ENCODE peak calls at places on chromosomes 7 and 10, in four cellular contexts. P, S, M and F are unnamed samples.

GRCh38 chr7:19919156-19920085 is 146.0 kb upstream of the TMEM196 start:
- DNase-seq in M (no peak), S (no peak), P (peak), F (no peak)

GRCh38 chr10:25130911-25131310 is 43.9 kb upstream of the GPR158 start:
- DNase-seq in P (peak), M (no peak), S (no peak), F (peak)

GRCh38 chr7:105673367-105674188 is 92.3 kb upstream of the EFCAB10 start:
- DNase-seq in M (peak), P (no peak), S (no peak), F (no peak)

GRCh38 chr10:79442171-79443040 is 3.0 kb downstream of the ZCCHC24 start:
- DNase-seq in P (no peak), M (no peak), S (no peak), F (no peak)

GRCh38 chr10:112915590-112916572 is 34.2 kb upstream of the TCF7L2 start:
- DNase-seq in S (no peak), P (peak), M (peak), F (no peak)

GRCh38 chr10:15122477-15123030 is 25.4 kb downstream of the RPP38 start:
- DNase-seq in M (no peak), S (no peak), P (no peak), F (no peak)

GRCh38 chr10:14056545-14057332 is 274.0 kb downstream of the FRMD4A start:
- DNase-seq in P (peak), M (no peak), S (no peak), F (peak)

GRCh38 chr10:56551037-56551436 is 190.0 kb upstream of the ZWINT start:
- DNase-seq in S (no peak), P (no peak), M (no peak), F (no peak)

GRCh38 chr7:80681272-80681885 is 42.9 kb downstream of the CD36 start:
- DNase-seq in M (no peak), S (no peak), P (peak), F (no peak)

GRCh38 chr10:102744374-102745051 is 765 bp downstream of the WBP1L start:
- DNase-seq in M (peak), S (no peak), P (peak), F (no peak)

GRCh38 chr10:123995461-123996131 is 97.8 kb downstream of the CHST15 start:
- DNase-seq in S (peak), M (peak), P (peak), F (peak)

GRCh38 chr7:95687759-95688343 is 84.5 kb upstream of the DYNC1I1 start:
- DNase-seq in M (no peak), P (peak), S (no peak), F (no peak)

GRCh38 chr7:150481207-150481920 is 30.9 kb downstream of the GIMAP8 start:
- DNase-seq in S (peak), P (no peak), M (no peak), F (no peak)

GRCh38 chr7:46133076-46133475 is 212.0 kb upstream of the IGFBP3 start:
- DNase-seq in S (no peak), M (no peak), P (no peak), F (peak)

GRCh38 chr7:121714559-121715303 is 158.2 kb upstream of the PTPRZ1 start:
- DNase-seq in M (peak), P (no peak), S (no peak), F (no peak)

GRCh38 chr7:16810112-16810511 is 5.3 kb upstream of the AGR2 start:
- DNase-seq in M (no peak), S (no peak), P (no peak), F (no peak)

GRCh38 chr7:117212969-117213877 is 109.6 kb downstream of the WNT2 start:
- DNase-seq in S (peak), M (peak), P (peak), F (peak)

GRCh38 chr7:91894781-91895480 is 14.4 kb upstream of the MTERF1 start:
- DNase-seq in P (no peak), M (no peak), S (no peak), F (no peak)

GRCh38 chr7:46955526-46955925 is 626.4 kb downstream of the TNS3 start:
- DNase-seq in P (no peak), S (no peak), M (no peak), F (no peak)

GRCh38 chr10:119024882-119025281 is 4.6 kb upstream of the NANOS1 start:
- DNase-seq in M (no peak), P (no peak), S (no peak), F (no peak)

GRCh38 chr7:83976302-83976701 is 218.3 kb downstream of the SEMA3A start:
- DNase-seq in P (peak), S (no peak), M (no peak), F (no peak)

GRCh38 chr7:20224005-20224404 is 6.8 kb upstream of the MACC1 start:
- DNase-seq in S (no peak), M (no peak), P (no peak), F (no peak)

DNA sequence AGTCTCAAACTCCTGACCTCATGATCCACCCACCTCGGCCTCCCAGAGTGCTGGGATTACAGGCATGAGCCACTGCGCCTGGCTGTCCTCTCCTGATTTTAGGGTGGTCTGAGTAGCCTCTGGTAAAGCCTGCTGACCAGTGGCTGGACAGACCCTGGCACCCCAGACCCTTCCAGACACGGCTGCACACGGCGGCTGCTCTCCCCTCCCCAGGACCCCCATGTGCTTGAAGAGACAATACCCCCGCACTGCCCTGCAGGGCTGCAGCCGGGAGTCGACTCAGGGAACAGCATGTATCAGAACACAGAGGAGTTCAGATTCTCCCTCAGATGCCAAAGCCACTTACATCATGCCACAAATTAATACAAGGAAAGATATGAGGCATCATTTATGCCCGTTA is 58.3 kb upstream of the CFAP46 start:
- DNase-seq in S (no peak), P (no peak), M (no peak), F (no peak)
- H3K4me3 ChIP-seq in S (no peak), P (no peak), M (no peak), F (no peak)

GRCh38 chr7:125316451-125316850 is 386.8 kb upstream of the POT1 start:
- DNase-seq in S (no peak), M (peak), P (peak), F (no peak)
- TF ChIP-seq CTCF in S (no peak), M (peak), P (no peak), F (no peak)

GRCh38 chr10:114550756-114551290 is 107.3 kb downstream of the ABLIM1 start:
- DNase-seq in M (no peak), S (no peak), P (peak), F (peak)

GRCh38 chr10:114552050-114552449 is 106.0 kb downstream of the ABLIM1 start:
- DNase-seq in S (no peak), P (no peak), M (no peak), F (no peak)

GRCh38 chr10:114547466-114547865 is 110.6 kb downstream of the ABLIM1 start:
- DNase-seq in P (no peak), M (no peak), S (no peak), F (no peak)

GRCh38 chr10:114548662-114549061 is 109.4 kb downstream of the ABLIM1 start:
- DNase-seq in P (peak), S (no peak), M (peak), F (peak)

GRCh38 chr10:114551310-114551972 is 106.6 kb downstream of the ABLIM1 start:
- DNase-seq in P (peak), S (no peak), M (peak), F (no peak)
- H3K4me3 ChIP-seq in P (no peak), S (no peak), M (no peak), F (no peak)

GRCh38 chr7:100247152-100247757 is 27.5 kb downstream of the PVRIG start:
- DNase-seq in P (peak), S (no peak), M (peak), F (peak)
- TF ChIP-seq CTCF in P (no peak), S (no peak), M (no peak), F (no peak)

GRCh38 chr10:52316500-52316899 is 2.4 kb downstream of the DKK1 start:
- DNase-seq in S (no peak), P (no peak), M (no peak), F (no peak)

GRCh38 chr10:52316005-52316404 is 1.9 kb downstream of the DKK1 start:
- DNase-seq in M (no peak), P (no peak), S (no peak), F (no peak)

GRCh38 chr10:52313350-52314006 is 603 bp upstream of the DKK1 start:
- DNase-seq in M (no peak), S (no peak), P (no peak), F (no peak)

GRCh38 chr10:52314007-52314821 is at the start of gene DKK1:
- DNase-seq in M (peak), S (no peak), P (peak), F (peak)

DNA sequence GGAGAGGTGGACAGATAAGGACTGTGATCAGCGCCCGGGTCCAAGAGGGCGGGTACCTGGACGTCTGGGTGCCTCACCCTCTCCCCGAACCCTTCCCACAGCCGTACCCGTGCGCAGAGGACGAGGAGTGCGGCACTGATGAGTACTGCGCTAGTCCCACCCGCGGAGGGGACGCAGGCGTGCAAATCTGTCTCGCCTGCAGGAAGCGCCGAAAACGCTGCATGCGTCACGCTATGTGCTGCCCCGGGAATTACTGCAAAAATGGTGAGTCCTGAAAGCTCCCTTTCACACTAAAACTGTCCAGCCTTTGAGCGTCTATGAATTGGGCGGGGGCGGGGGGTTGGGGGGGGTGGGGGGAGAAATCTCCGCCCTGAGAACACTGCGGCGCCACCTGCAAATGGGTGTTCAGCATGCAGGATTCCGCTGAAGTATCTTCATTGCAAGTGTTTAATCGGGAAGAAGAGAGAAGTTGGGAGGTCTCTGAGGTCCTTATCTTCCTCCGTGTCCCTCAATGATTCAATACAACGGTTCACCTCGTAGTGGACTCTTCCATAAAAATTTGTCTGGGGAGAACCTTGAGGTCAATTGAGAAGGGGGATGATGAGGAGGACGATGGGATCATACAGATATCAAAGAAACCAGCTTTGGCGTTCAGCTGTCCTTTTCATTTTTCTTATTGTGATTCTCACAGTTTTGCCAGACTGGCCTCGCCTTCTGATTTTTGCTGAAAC is 906 bp downstream of the DKK1 start:
- DNase-seq in P (peak), S (no peak), M (no peak), F (no peak)
- H3K4me3 ChIP-seq in P (peak), S (no peak), M (no peak), F (peak)

GRCh38 chr10:64275774-64276173 is 754.6 kb downstream of the REEP3 start:
- DNase-seq in M (no peak), S (no peak), P (no peak), F (no peak)

GRCh38 chr10:64271508-64271907 is 750.3 kb downstream of the REEP3 start:
- DNase-seq in S (no peak), P (no peak), M (no peak), F (no peak)

GRCh38 chr10:64277536-64277935 is 756.3 kb downstream of the REEP3 start:
- DNase-seq in S (no peak), P (no peak), M (no peak), F (no peak)

GRCh38 chr10:64271983-64272382 is 750.8 kb downstream of the REEP3 start:
- DNase-seq in P (peak), S (no peak), M (no peak), F (no peak)
- TF ChIP-seq CTCF in P (no peak), S (no peak), M (no peak), F (no peak)